ENCODE peak calls at places on chromosomes 1 and 21, in nine cellular contexts. N is endothelial cell, L is AG09309, F is cardiac fibroblast, Z is CD14-positive monocyte, M is osteocyte, O is stomach, A is brain microvascular endothelial cell, S is activated B cell treated with CpG ODN at 0.5 μM for 24 hours. V is an unnamed sample.

GRCh38 chr1:47644216-47644581 is 206.4 kb downstream of the FOXD2 start:
- DNase-seq in N (no peak), L (no peak), F (peak; percentile 5), Z (no peak), M (no peak), O (no peak), A (no peak), S (no peak), V (no peak)

GRCh38 chr1:178575611-178576331 is 62.9 kb downstream of the TEX35 start:
- DNase-seq in N (no peak), L (no peak), F (no peak), Z (no peak), M (no peak), O (no peak), A (peak; percentile 4), S (no peak), V (no peak)

GRCh38 chr1:108016451-108016920 is 51.5 kb upstream of the VAV3 start:
- DNase-seq in N (no peak), L (peak; percentile 17), F (peak; percentile 73), Z (no peak), M (no peak), O (no peak), A (peak; percentile 87), S (no peak), V (no peak)

GRCh38 chr1:184050631-184051030 is 899 bp upstream of the TSEN15 start:
- DNase-seq in N (no peak), L (no peak), F (no peak), Z (no peak), M (no peak), O (no peak), A (no peak), S (no peak), V (no peak)

GRCh38 chr21:35048183-35048601 is 910 bp downstream of the RUNX1 start:
- DNase-seq in N (no peak), L (no peak), F (no peak), Z (no peak), M (no peak), O (no peak), A (no peak), S (no peak), V (no peak)

GRCh38 chr21:44408226-44408625 is 47.1 kb upstream of the LRRC3 start:
- DNase-seq in N (no peak), L (no peak), F (no peak), Z (no peak), M (no peak), O (no peak), A (no peak), S (no peak), V (peak; percentile 20)

GRCh38 chr1:224736619-224737352 is 120.7 kb downstream of the CNIH3 start:
- DNase-seq in N (no peak), L (no peak), F (peak; percentile 72), Z (no peak), M (no peak), O (no peak), A (peak; percentile 34), S (no peak), V (no peak)

GRCh38 chr1:155479205-155479604 is 83.4 kb downstream of the ASH1L start:
- DNase-seq in N (no peak), L (no peak), F (peak; percentile 86), Z (no peak), M (no peak), O (no peak), A (peak; percentile 68), S (no peak), V (no peak)

GRCh38 chr1:153192697-153193096 is 10.5 kb upstream of the LELP1 start:
- DNase-seq in N (peak; percentile 58), L (no peak), F (no peak), Z (no peak), M (no peak), O (peak; percentile 29), A (no peak), S (no peak), V (no peak)
- TF ChIP-seq CTCF in N (peak; percentile 31), L (no peak), F (no peak), Z (no peak), M (no peak), O (peak; percentile 11), A (peak; percentile 21), S (no peak), V (peak; percentile 56)

DNA sequence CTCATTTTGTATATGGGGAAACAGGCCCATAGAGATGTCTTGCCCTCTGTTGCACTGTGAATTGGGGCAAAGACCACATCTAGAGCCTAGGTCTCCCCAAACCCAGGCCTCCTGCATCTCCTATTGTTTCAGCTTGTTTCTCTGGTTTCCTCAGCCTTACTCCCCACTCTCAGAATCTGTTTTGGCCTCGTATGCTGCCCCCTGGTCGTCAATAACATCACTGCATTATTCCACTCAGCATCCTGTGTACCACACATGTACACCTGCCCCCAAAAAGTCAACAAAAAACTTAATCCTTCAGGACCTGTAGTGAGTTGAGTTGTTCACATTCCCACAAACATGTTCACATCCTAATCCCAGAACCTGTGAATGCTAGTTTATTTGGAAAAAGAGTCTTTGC is 184.8 kb downstream of the BRINP2 start:
- DNase-seq in N (peak; percentile 40), L (no peak), F (peak; percentile 58), Z (no peak), M (no peak), O (peak; percentile 27), A (peak; percentile 10), S (no peak), V (no peak)
- TF ChIP-seq CTCF in N (peak; percentile 59), L (peak; percentile 66), F (peak; percentile 69), Z (no peak), M (peak; percentile 37), O (no peak), A (peak; percentile 67), S (no peak), V (peak; percentile 73)

GRCh38 chr21:37001446-37001845 is 5.1 kb upstream of the RIPPLY3 start:
- DNase-seq in N (no peak), L (no peak), F (no peak), Z (no peak), M (no peak), O (no peak), A (no peak), S (no peak), V (no peak)

GRCh38 chr21:37005548-37006242 is 807 bp upstream of the RIPPLY3 start:
- DNase-seq in N (no peak), L (no peak), F (no peak), Z (no peak), M (no peak), O (no peak), A (no peak), S (no peak), V (no peak)

GRCh38 chr21:36999131-36999898 is 7.2 kb upstream of the RIPPLY3 start:
- DNase-seq in N (no peak), L (no peak), F (no peak), Z (no peak), M (no peak), O (no peak), A (no peak), S (no peak), V (no peak)

GRCh38 chr21:36994501-36995189 is 11.9 kb upstream of the RIPPLY3 start:
- DNase-seq in N (peak; percentile 22), L (no peak), F (no peak), Z (no peak), M (no peak), O (no peak), A (no peak), S (no peak), V (no peak)

DNA sequence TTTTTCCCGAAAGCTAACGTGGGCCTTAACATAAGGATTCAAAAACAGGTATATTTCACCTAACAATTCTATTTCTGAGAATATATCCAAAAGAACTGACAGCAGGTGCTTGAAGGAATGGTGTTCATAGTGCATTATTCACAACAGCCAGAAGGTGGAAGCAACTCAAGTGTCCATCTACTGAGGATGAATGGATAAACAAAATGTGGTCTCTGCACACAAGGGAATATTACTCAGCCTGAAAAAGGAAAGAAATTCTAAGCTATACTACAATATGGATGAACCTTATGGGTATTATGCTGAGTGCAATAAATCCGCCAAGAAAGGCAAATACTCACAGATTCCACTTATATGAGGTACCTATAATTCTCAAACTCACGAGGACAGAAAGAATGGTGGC is 6.1 kb upstream of the RIPPLY3 start:
- DNase-seq in N (no peak), L (no peak), F (no peak), Z (no peak), M (no peak), O (no peak), A (no peak), S (no peak), V (no peak)
- TF ChIP-seq CTCF in N (no peak), L (no peak), F (peak; percentile 15), Z (no peak), M (no peak), O (no peak), A (no peak), S (no peak), V (peak; percentile 25)

DNA sequence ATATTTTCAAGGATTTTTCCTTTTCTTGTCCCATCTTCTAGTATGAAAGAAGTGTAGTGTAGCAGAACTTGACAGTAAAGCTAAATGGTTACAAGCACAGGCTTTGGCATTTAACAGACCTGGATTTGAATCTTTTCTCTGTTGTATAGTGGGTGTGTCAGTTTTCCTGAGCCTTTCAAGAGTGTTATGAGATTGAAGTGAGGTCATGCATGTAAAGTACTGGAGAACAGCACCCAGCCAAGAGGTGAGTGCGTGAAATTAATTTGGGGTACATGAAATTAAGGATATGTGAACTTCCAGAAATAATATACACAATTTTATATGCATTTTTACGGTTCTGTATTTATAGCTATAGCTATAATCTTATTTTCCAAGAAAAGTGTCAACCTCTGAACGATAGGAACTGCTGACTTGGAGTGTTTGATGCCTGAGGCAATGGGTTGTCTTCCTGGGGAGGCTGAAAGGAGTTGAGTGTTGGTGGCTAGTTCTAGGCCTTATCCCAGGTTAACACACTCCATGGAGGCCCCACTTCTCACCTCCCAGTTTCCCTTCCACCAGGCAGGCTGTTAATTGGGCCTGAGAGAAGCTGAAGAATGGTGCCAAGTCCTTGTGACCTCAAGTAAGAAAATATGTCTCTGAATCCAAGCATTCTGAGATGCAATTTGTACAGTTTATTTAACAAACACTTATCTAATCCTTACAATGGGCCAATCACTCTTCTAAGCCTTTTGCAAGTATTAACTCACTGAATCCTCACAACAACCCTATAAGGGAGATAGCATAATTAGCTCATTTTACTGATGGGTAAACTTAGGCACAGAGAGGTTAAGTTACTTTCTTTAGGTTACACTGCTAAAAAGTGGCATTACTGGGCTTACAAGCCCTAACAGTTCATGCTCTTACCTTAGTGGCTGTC is 4.4 kb downstream of the ROR1 start:
- DNase-seq in N (no peak), L (no peak), F (no peak), Z (no peak), M (no peak), O (no peak), A (no peak), S (no peak), V (no peak)
- TF ChIP-seq CTCF in N (no peak), L (no peak), F (no peak), Z (no peak), M (no peak), O (no peak), A (no peak), S (no peak), V (no peak)

GRCh38 chr21:16945580-16945979 is 567.3 kb upstream of the CXADR start:
- DNase-seq in N (no peak), L (no peak), F (no peak), Z (no peak), M (no peak), O (no peak), A (no peak), S (no peak), V (no peak)

DNA sequence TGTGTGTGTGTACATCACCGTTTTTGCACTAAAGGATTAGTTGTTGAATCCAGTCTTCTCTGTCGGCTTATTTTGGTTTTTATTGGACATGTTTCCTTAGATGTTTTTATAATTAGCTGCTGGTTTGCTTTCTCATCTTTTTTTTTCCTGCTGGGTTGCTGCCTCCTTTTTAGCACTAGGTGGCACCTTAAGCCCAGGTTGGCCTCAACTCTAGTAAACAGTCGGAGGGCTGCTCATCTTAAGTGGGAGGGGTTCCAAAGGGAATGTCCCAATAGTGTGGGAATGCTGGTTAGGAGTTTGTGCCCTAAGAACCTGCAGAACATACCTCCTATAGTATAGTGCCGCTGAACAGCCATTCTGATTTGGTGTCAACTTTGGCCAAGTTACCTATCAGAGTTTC is 570.1 kb upstream of the CXADR start:
- DNase-seq in N (peak; percentile 23), L (no peak), F (peak; percentile 27), Z (no peak), M (no peak), O (no peak), A (peak; percentile 20), S (no peak), V (no peak)
- TF ChIP-seq CTCF in N (no peak), L (peak; percentile 52), F (peak; percentile 36), Z (no peak), M (peak; percentile 45), O (no peak), A (peak; percentile 74), S (no peak), V (peak; percentile 50)